ENCODE peak calls at places on chromosomes 3 and 15, in ten cellular contexts. Z is stomach, O is heart left ventricle, X is transverse colon, C is breast epithelium, R is suprapubic skin, S is right lobe of liver, H is sigmoid colon, Y is uterus, P is Peyer's patch. A is an unnamed sample.

GRCh38 chr3:58955308-58955707 is 94.5 kb downstream of the CFAP20DC start:
- DNase-seq in Z (no peak), O (no peak), X (no peak), C (no peak), R (no peak), S (no peak), H (no peak), Y (no peak), P (no peak), A (no peak)

GRCh38 chr3:108175352-108175751 is 46.9 kb downstream of the IFT57 start:
- DNase-seq in Z (no peak), O (no peak), X (no peak), C (no peak), R (no peak), S (no peak), H (no peak), Y (no peak), P (no peak), A (no peak)

GRCh38 chr3:42119558-42120355 is 28.6 kb downstream of the TRAK1 start:
- DNase-seq in Z (no peak), O (no peak), X (no peak), C (no peak), R (peak; percentile 67), S (no peak), H (no peak), Y (no peak), P (no peak), A (no peak)

GRCh38 chr3:5188419-5189405 is 1.2 kb downstream of the EDEM1 start:
- DNase-seq in Z (peak; percentile 65), O (no peak), X (peak; percentile 46), C (no peak), R (no peak), S (peak; percentile 91), H (no peak), Y (no peak), P (peak; percentile 58), A (peak; percentile 41)

GRCh38 chr15:77821188-77821958 is 188.7 kb upstream of the LINGO1 start:
- DNase-seq in Z (peak; percentile 63), O (peak; percentile 45), X (peak; percentile 46), C (no peak), R (no peak), S (peak; percentile 72), H (no peak), Y (no peak), P (peak; percentile 18), A (peak; percentile 57)

GRCh38 chr15:77502379-77503095 is 81.8 kb downstream of the HMG20A start:
- DNase-seq in Z (no peak), O (no peak), X (no peak), C (no peak), R (no peak), S (no peak), H (no peak), Y (no peak), P (no peak), A (no peak)

GRCh38 chr15:43095708-43096347 is 10.0 kb downstream of the UBR1 start:
- DNase-seq in Z (no peak), O (no peak), X (no peak), C (no peak), R (no peak), S (no peak), H (no peak), Y (no peak), P (no peak), A (no peak)

GRCh38 chr15:101057841-101058407 is 138.8 kb downstream of the LRRK1 start:
- DNase-seq in Z (peak; percentile 15), O (no peak), X (no peak), C (no peak), R (peak; percentile 57), S (no peak), H (peak; percentile 48), Y (no peak), P (no peak), A (no peak)

GRCh38 chr3:14138109-14138877 is 13.4 kb downstream of the TMEM43 start:
- DNase-seq in Z (no peak), O (no peak), X (no peak), C (no peak), R (no peak), S (peak; percentile 94), H (no peak), Y (no peak), P (no peak), A (no peak)

GRCh38 chr3:194577985-194578905 is 55.0 kb downstream of the TMEM44 start:
- DNase-seq in Z (no peak), O (no peak), X (peak; percentile 33), C (no peak), R (no peak), S (peak; percentile 40), H (no peak), Y (no peak), P (no peak), A (peak; percentile 49)

GRCh38 chr3:114809668-114810413 is 337.2 kb downstream of the ZBTB20 start:
- DNase-seq in Z (no peak), O (no peak), X (no peak), C (no peak), R (no peak), S (peak; percentile 61), H (no peak), Y (no peak), P (no peak), A (no peak)

GRCh38 chr15:27492021-27492621 is 521.1 kb downstream of the GABRG3 start:
- DNase-seq in Z (no peak), O (no peak), X (no peak), C (no peak), R (no peak), S (no peak), H (no peak), Y (no peak), P (no peak), A (no peak)

GRCh38 chr15:23877502-23878412 is 190.7 kb upstream of the NDN start:
- DNase-seq in Z (peak; percentile 52), O (no peak), X (peak; percentile 59), C (no peak), R (no peak), S (peak; percentile 67), H (no peak), Y (peak; percentile 42), P (no peak), A (peak; percentile 76)

GRCh38 chr3:121651684-121652083 is 9.0 kb downstream of the HCLS1 start:
- DNase-seq in Z (no peak), O (no peak), X (no peak), C (no peak), R (no peak), S (no peak), H (no peak), Y (no peak), P (no peak), A (no peak)

GRCh38 chr15:62775932-62776331 is 266.6 kb upstream of the TPM1 start:
- DNase-seq in Z (no peak), O (no peak), X (no peak), C (no peak), R (no peak), S (no peak), H (no peak), Y (no peak), P (no peak), A (no peak)

GRCh38 chr3:183541235-183541655 is 14.3 kb downstream of the KLHL6 start:
- DNase-seq in Z (no peak), O (no peak), X (no peak), C (no peak), R (no peak), S (no peak), H (no peak), Y (no peak), P (no peak), A (no peak)

GRCh38 chr3:183539821-183540220 is 15.7 kb downstream of the KLHL6 start:
- DNase-seq in Z (no peak), O (no peak), X (no peak), C (no peak), R (no peak), S (no peak), H (no peak), Y (no peak), P (no peak), A (no peak)

GRCh38 chr3:183540501-183541234 is 14.8 kb downstream of the KLHL6 start:
- DNase-seq in Z (no peak), O (no peak), X (peak; percentile 53), C (no peak), R (no peak), S (no peak), H (no peak), Y (no peak), P (peak; percentile 76), A (no peak)

GRCh38 chr3:183542355-183542754 is 13.2 kb downstream of the KLHL6 start:
- DNase-seq in Z (no peak), O (no peak), X (no peak), C (no peak), R (no peak), S (no peak), H (no peak), Y (no peak), P (no peak), A (no peak)

GRCh38 chr3:183541738-183542137 is 13.8 kb downstream of the KLHL6 start:
- DNase-seq in Z (no peak), O (no peak), X (no peak), C (no peak), R (no peak), S (no peak), H (no peak), Y (no peak), P (no peak), A (no peak)
- H3K27me3 ChIP-seq in Z (no peaks in the 10 kb centered on the region), O (no peaks in the 10 kb centered on the region), X (no peaks in the 10 kb centered on the region), C (no peaks in the 10 kb centered on the region), R (no peaks in the 10 kb centered on the region), S (no peaks in the 10 kb centered on the region), H (no peaks in the 10 kb centered on the region), Y (no peaks in the 10 kb centered on the region), P (no peaks in the 10 kb centered on the region), A (no peaks in the 10 kb centered on the region)

GRCh38 chr15:25596644-25597562 is 158.1 kb upstream of the UBE3A start:
- DNase-seq in Z (no peak), O (no peak), X (no peak), C (no peak), R (no peak), S (no peak), H (no peak), Y (no peak), P (no peak), A (no peak)
- H3K4me3 ChIP-seq in Z (no peak overlapping the region), O (peak overlapping the region; percentile 33), X (no peak overlapping the region), C (peak overlapping the region; percentile 41), R (peak overlapping the region; percentile 6), S (no peak overlapping the region), H (no peak overlapping the region), Y (no peak overlapping the region), P (no peak overlapping the region), A (no peak overlapping the region)

GRCh38 chr3:184362668-184363540 is 1.4 kb downstream of the POLR2H start:
- DNase-seq in Z (peak; percentile 98), O (peak; percentile 96), X (peak; percentile 98), C (peak; percentile 96), R (peak; percentile 98), S (peak; percentile 97), H (peak; percentile 98), Y (peak; percentile 96), P (peak; percentile 94), A (peak; percentile 96)
- TF ChIP-seq POLR2A in Z (no peak), O (no peak), X (peak; percentile 80), C (peak; percentile 53), R (peak; percentile 70), S (peak; percentile 81), H (peak; percentile 69), Y (peak; percentile 82), P (peak; percentile 60), A (peak; percentile 88)

DNA sequence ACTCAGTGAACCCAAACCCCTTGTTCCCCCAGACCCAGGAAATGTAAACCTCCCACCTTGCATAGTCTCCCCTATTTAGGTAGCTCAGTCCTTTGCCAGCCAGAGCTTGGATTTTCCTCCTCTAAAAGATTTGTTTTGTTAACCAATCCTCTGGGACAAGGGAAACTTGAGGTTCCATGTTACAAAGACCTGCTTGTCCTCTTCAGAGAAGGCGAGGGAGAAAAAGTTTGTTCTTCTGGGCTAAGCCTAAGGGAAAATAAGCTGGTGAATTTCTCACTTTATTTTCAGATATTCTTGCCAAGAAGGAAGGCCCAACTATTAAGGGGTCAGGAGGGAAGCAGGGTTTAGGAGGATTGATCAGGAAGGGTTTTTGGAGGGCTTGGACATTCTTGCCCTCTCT is 136.1 kb upstream of the PROK2 start:
- DNase-seq in Z (no peak), O (no peak), X (no peak), C (no peak), R (no peak), S (no peak), H (no peak), Y (no peak), P (no peak), A (no peak)
- H3K27me3 ChIP-seq in Z (no peaks in the 10 kb centered on the region), O (no peaks in the 10 kb centered on the region), X (no peaks in the 10 kb centered on the region), C (no peaks in the 10 kb centered on the region), R (peaks cover 17% of the 10 kb centered on the region), S (no peaks in the 10 kb centered on the region), H (no peaks in the 10 kb centered on the region), Y (no peaks in the 10 kb centered on the region), P (no peaks in the 10 kb centered on the region), A (no peaks in the 10 kb centered on the region)